ENCODE peak calls at places on chromosomes 1 and 21, in five cellular contexts. One of them, this sample, is unnamed.

GRCh38 chr1:238664139-238664538 is 722.2 kb upstream of the CHRM3 start:
- DNase-seq in NCI-H345: no peak
- DNase-seq in hypothalamus: no peak
- DNase-seq in progenitor cell of endocrine pancreas: no peak
- DNase-seq in substantia nigra: no peak
- DNase-seq in this sample: no peak

GRCh38 chr1:59805564-59805963 is 9.2 kb upstream of the HOOK1 start:
- DNase-seq in hypothalamus: no peak
- DNase-seq in NCI-H345: no peak
- DNase-seq in progenitor cell of endocrine pancreas: no peak
- DNase-seq in substantia nigra: no peak
- DNase-seq in this sample: no peak

GRCh38 chr1:116907351-116907750 is 2.4 kb upstream of the PTGFRN start:
- DNase-seq in progenitor cell of endocrine pancreas: no peak
- DNase-seq in hypothalamus: no peak
- DNase-seq in substantia nigra: no peak
- DNase-seq in NCI-H345: no peak
- DNase-seq in this sample: no peak

GRCh38 chr1:23437355-23437664 is 12.8 kb upstream of the TCEA3 start:
- DNase-seq in progenitor cell of endocrine pancreas: no peak
- DNase-seq in NCI-H345: no peak
- DNase-seq in hypothalamus: no peak
- DNase-seq in substantia nigra: no peak
- DNase-seq in this sample: no peak

GRCh38 chr1:210132582-210132981 is 100.0 kb upstream of the SERTAD4 start:
- DNase-seq in substantia nigra: no peak
- DNase-seq in progenitor cell of endocrine pancreas: no peak
- DNase-seq in hypothalamus: no peak
- DNase-seq in NCI-H345: no peak
- DNase-seq in this sample: no peak

GRCh38 chr1:95583811-95584210 is 349.8 kb downstream of the RWDD3 start:
- DNase-seq in progenitor cell of endocrine pancreas: no peak
- DNase-seq in substantia nigra: no peak
- DNase-seq in NCI-H345: peak; percentile 25
- DNase-seq in hypothalamus: no peak
- DNase-seq in this sample: no peak

GRCh38 chr1:109624215-109625010 is 4.8 kb downstream of the AMPD2 start:
- DNase-seq in progenitor cell of endocrine pancreas: no peak
- DNase-seq in substantia nigra: no peak
- DNase-seq in NCI-H345: no peak
- DNase-seq in hypothalamus: no peak
- DNase-seq in this sample: no peak

GRCh38 chr21:41705546-41706262 is 61.1 kb downstream of the RIPK4 start:
- DNase-seq in hypothalamus: no peak
- DNase-seq in substantia nigra: no peak
- DNase-seq in NCI-H345: no peak
- DNase-seq in progenitor cell of endocrine pancreas: no peak
- DNase-seq in this sample: no peak

GRCh38 chr1:17016317-17016661 is 4.6 kb upstream of the ATP13A2 start:
- DNase-seq in NCI-H345: no peak
- DNase-seq in substantia nigra: no peak
- DNase-seq in hypothalamus: no peak
- DNase-seq in progenitor cell of endocrine pancreas: no peak
- DNase-seq in this sample: no peak

GRCh38 chr1:24311234-24311633 is 7.9 kb upstream of the GRHL3 start:
- DNase-seq in NCI-H345: no peak
- DNase-seq in substantia nigra: no peak
- DNase-seq in hypothalamus: no peak
- DNase-seq in progenitor cell of endocrine pancreas: no peak
- DNase-seq in this sample: no peak

GRCh38 chr1:2643414-2644077 is 10.7 kb upstream of the MMEL1 start:
- DNase-seq in hypothalamus: no peak
- DNase-seq in substantia nigra: no peak
- DNase-seq in NCI-H345: no peak
- DNase-seq in progenitor cell of endocrine pancreas: no peak
- DNase-seq in this sample: no peak

GRCh38 chr1:186102559-186103148 is 272.4 kb downstream of the TPR start:
- DNase-seq in hypothalamus: no peak
- DNase-seq in NCI-H345: no peak
- DNase-seq in substantia nigra: no peak
- DNase-seq in progenitor cell of endocrine pancreas: no peak
- DNase-seq in this sample: no peak

GRCh38 chr1:213931804-213932203 is 56.0 kb upstream of the PROX1 start:
- DNase-seq in substantia nigra: no peak
- DNase-seq in NCI-H345: no peak
- DNase-seq in progenitor cell of endocrine pancreas: no peak
- DNase-seq in hypothalamus: no peak
- DNase-seq in this sample: no peak

GRCh38 chr1:162091681-162092524 is 22.4 kb downstream of the NOS1AP start:
- DNase-seq in substantia nigra: no peak
- DNase-seq in progenitor cell of endocrine pancreas: no peak
- DNase-seq in hypothalamus: no peak
- DNase-seq in NCI-H345: no peak
- DNase-seq in this sample: no peak

GRCh38 chr1:233885196-233886028 is 19.1 kb upstream of the SLC35F3 start:
- DNase-seq in hypothalamus: no peak
- DNase-seq in progenitor cell of endocrine pancreas: no peak
- DNase-seq in NCI-H345: no peak
- DNase-seq in substantia nigra: no peak
- DNase-seq in this sample: no peak

GRCh38 chr21:21246007-21246406 is 247.8 kb downstream of the NCAM2 start:
- DNase-seq in substantia nigra: no peak
- DNase-seq in progenitor cell of endocrine pancreas: no peak
- DNase-seq in hypothalamus: no peak
- DNase-seq in NCI-H345: no peak
- DNase-seq in this sample: no peak

GRCh38 chr1:8394456-8395321 is 76.8 kb downstream of the SLC45A1 start:
- DNase-seq in substantia nigra: no peak
- DNase-seq in hypothalamus: no peak
- DNase-seq in progenitor cell of endocrine pancreas: no peak
- DNase-seq in NCI-H345: no peak
- DNase-seq in this sample: no peak

GRCh38 chr1:23796466-23797271 is 3.9 kb downstream of the GALE start:
- DNase-seq in NCI-H345: no peak
- DNase-seq in substantia nigra: no peak
- DNase-seq in hypothalamus: no peak
- DNase-seq in progenitor cell of endocrine pancreas: no peak
- DNase-seq in this sample: no peak

GRCh38 chr1:86788300-86789206 is 84.2 kb downstream of the SH3GLB1 start:
- DNase-seq in hypothalamus: no peak
- DNase-seq in substantia nigra: no peak
- DNase-seq in progenitor cell of endocrine pancreas: no peak
- DNase-seq in NCI-H345: peak; percentile 50
- DNase-seq in this sample: no peak

GRCh38 chr1:26021647-26022403 is at the start of gene EXTL1:
- DNase-seq in progenitor cell of endocrine pancreas: no peak
- DNase-seq in NCI-H345: no peak
- DNase-seq in hypothalamus: peak; percentile 44
- DNase-seq in substantia nigra: no peak
- DNase-seq in this sample: no peak

GRCh38 chr1:34479731-34480130 is 275.1 kb upstream of the GJB5 start:
- DNase-seq in progenitor cell of endocrine pancreas: no peak
- DNase-seq in NCI-H345: peak; percentile 52
- DNase-seq in substantia nigra: no peak
- DNase-seq in hypothalamus: no peak
- DNase-seq in this sample: no peak

GRCh38 chr21:45180289-45180599 is 105.9 kb downstream of the ADARB1 start:
- DNase-seq in progenitor cell of endocrine pancreas: no peak
- DNase-seq in hypothalamus: no peak
- DNase-seq in substantia nigra: no peak
- DNase-seq in NCI-H345: no peak
- DNase-seq in this sample: no peak

GRCh38 chr1:103336376-103336775 is 189.1 kb upstream of the RNPC3 start:
- DNase-seq in hypothalamus: no peak
- DNase-seq in progenitor cell of endocrine pancreas: no peak
- DNase-seq in substantia nigra: no peak
- DNase-seq in NCI-H345: no peak
- DNase-seq in this sample: no peak

GRCh38 chr1:56509713-56510641 is 69.4 kb downstream of the PLPP3 start:
- DNase-seq in substantia nigra: no peak
- DNase-seq in progenitor cell of endocrine pancreas: no peak
- DNase-seq in hypothalamus: no peak
- DNase-seq in NCI-H345: no peak
- DNase-seq in this sample: no peak

GRCh38 chr1:19445417-19446342 is 39.7 kb downstream of the CAPZB start:
- DNase-seq in NCI-H345: no peak
- DNase-seq in hypothalamus: no peak
- DNase-seq in progenitor cell of endocrine pancreas: peak; percentile 31
- DNase-seq in substantia nigra: no peak
- DNase-seq in this sample: no peak

GRCh38 chr1:12339861-12340557 is 110.2 kb downstream of the VPS13D start:
- DNase-seq in hypothalamus: no peak
- DNase-seq in progenitor cell of endocrine pancreas: no peak
- DNase-seq in substantia nigra: no peak
- DNase-seq in NCI-H345: peak; percentile 92
- DNase-seq in this sample: no peak

GRCh38 chr21:46316708-46317324 is 6.9 kb downstream of the C21orf58 start:
- DNase-seq in NCI-H345: no peak
- DNase-seq in hypothalamus: no peak
- DNase-seq in substantia nigra: no peak
- DNase-seq in progenitor cell of endocrine pancreas: no peak
- DNase-seq in this sample: no peak

GRCh38 chr1:156025873-156026272 is 5.1 kb upstream of the SSR2 start:
- DNase-seq in hypothalamus: no peak
- DNase-seq in substantia nigra: no peak
- DNase-seq in progenitor cell of endocrine pancreas: peak; percentile 47
- DNase-seq in NCI-H345: peak; percentile 50
- DNase-seq in this sample: no peak

GRCh38 chr1:14598498-14599172 is at the start of gene KAZN:
- DNase-seq in progenitor cell of endocrine pancreas: peak; percentile 64
- DNase-seq in hypothalamus: peak; percentile 59
- DNase-seq in substantia nigra: peak; percentile 10
- DNase-seq in NCI-H345: peak; percentile 43
- DNase-seq in this sample: peak; percentile 42

GRCh38 chr1:32741417-32742131 is 39.0 kb upstream of the SYNC start:
- DNase-seq in NCI-H345: peak; percentile 39
- DNase-seq in progenitor cell of endocrine pancreas: no peak
- DNase-seq in substantia nigra: no peak
- DNase-seq in hypothalamus: no peak
- DNase-seq in this sample: no peak

GRCh38 chr1:15341228-15341627 is 68.5 kb upstream of the EFHD2 start:
- DNase-seq in hypothalamus: no peak
- DNase-seq in substantia nigra: no peak
- DNase-seq in NCI-H345: no peak
- DNase-seq in progenitor cell of endocrine pancreas: no peak
- DNase-seq in this sample: no peak

GRCh38 chr1:51340380-51340779 is 10.0 kb upstream of the TTC39A start:
- DNase-seq in NCI-H345: no peak
- DNase-seq in substantia nigra: no peak
- DNase-seq in hypothalamus: no peak
- DNase-seq in progenitor cell of endocrine pancreas: no peak
- DNase-seq in this sample: no peak

GRCh38 chr21:43786423-43787179 is 2.8 kb upstream of the RRP1 start:
- DNase-seq in hypothalamus: no peak
- DNase-seq in progenitor cell of endocrine pancreas: no peak
- DNase-seq in NCI-H345: no peak
- DNase-seq in substantia nigra: no peak
- DNase-seq in this sample: no peak

GRCh38 chr1:162056043-162056442 is 13.4 kb upstream of the NOS1AP start:
- DNase-seq in NCI-H345: peak; percentile 55
- DNase-seq in hypothalamus: peak; percentile 49
- DNase-seq in progenitor cell of endocrine pancreas: peak; percentile 61
- DNase-seq in substantia nigra: peak; percentile 24
- DNase-seq in this sample: no peak

GRCh38 chr1:229410692-229411433 is 23.0 kb downstream of the ACTA1 start:
- DNase-seq in progenitor cell of endocrine pancreas: no peak
- DNase-seq in NCI-H345: peak; percentile 80
- DNase-seq in hypothalamus: peak; percentile 66
- DNase-seq in substantia nigra: no peak
- DNase-seq in this sample: no peak

GRCh38 chr1:65812065-65812464 is 19.4 kb downstream of the PDE4B start:
- DNase-seq in progenitor cell of endocrine pancreas: no peak
- DNase-seq in substantia nigra: no peak
- DNase-seq in NCI-H345: peak; percentile 12
- DNase-seq in hypothalamus: no peak
- DNase-seq in this sample: no peak

GRCh38 chr1:99756598-99756997 is 9.8 kb downstream of the FRRS1 start:
- DNase-seq in progenitor cell of endocrine pancreas: no peak
- DNase-seq in hypothalamus: no peak
- DNase-seq in substantia nigra: no peak
- DNase-seq in NCI-H345: no peak
- DNase-seq in this sample: no peak

GRCh38 chr1:183995322-183996035 is 42.0 kb downstream of the COLGALT2 start:
- DNase-seq in NCI-H345: no peak
- DNase-seq in hypothalamus: no peak
- DNase-seq in progenitor cell of endocrine pancreas: no peak
- DNase-seq in substantia nigra: no peak
- DNase-seq in this sample: no peak

This sample was measured in caudate nucleus.